ENCODE peak calls at places on chromosomes 6 and 20, in four cellular contexts. R, J, X and O are unnamed samples.

GRCh38 chr20:14957416-14957815 is 620.0 kb upstream of the FLRT3 start:
- DNase-seq in R (no peak), J (no peak), X (no peak), O (no peak)

GRCh38 chr6:291148-291696 is 1.1 kb upstream of the DUSP22 start:
- DNase-seq in R (no peak), J (peak; percentile 59), X (no peak), O (no peak)

GRCh38 chr6:155740781-155741399 is 285.3 kb upstream of the NOX3 start:
- DNase-seq in R (no peak), J (no peak), X (no peak), O (no peak)

GRCh38 chr6:117194978-117195377 is 70.4 kb upstream of the VGLL2 start:
- DNase-seq in R (no peak), J (no peak), X (no peak), O (no peak)

GRCh38 chr6:24931296-24931695 is 4.5 kb downstream of the RIPOR2 start:
- DNase-seq in R (no peak), J (no peak), X (peak; percentile 18), O (no peak)

GRCh38 chr20:33783818-33784217 is 27.3 kb upstream of the CHMP4B start:
- DNase-seq in R (no peak), J (no peak), X (no peak), O (no peak)

GRCh38 chr6:141321486-141322347 is 811.0 kb upstream of the GJE1 start:
- DNase-seq in R (peak; percentile 26), J (no peak), X (no peak), O (peak; percentile 5)

GRCh38 chr20:57851786-57852185 is 142.0 kb upstream of the PMEPA1 start:
- DNase-seq in R (peak; percentile 33), J (no peak), X (no peak), O (no peak)

GRCh38 chr6:315921-316752 is 23.9 kb downstream of the DUSP22 start:
- DNase-seq in R (no peak), J (no peak), X (no peak), O (no peak)

GRCh38 chr6:119915971-119916370 is 566.4 kb upstream of the MAN1A1 start:
- DNase-seq in R (no peak), J (no peak), X (no peak), O (no peak)

GRCh38 chr6:169539176-169539897 is 162.5 kb downstream of the WDR27 start:
- DNase-seq in R (peak; percentile 14), J (no peak), X (no peak), O (no peak)

GRCh38 chr6:149385998-149386646 is 13.9 kb upstream of the SUMO4 start:
- DNase-seq in R (no peak), J (no peak), X (no peak), O (no peak)

GRCh38 chr20:36744764-36745191 is 1.1 kb downstream of the NDRG3 start:
- DNase-seq in R (peak; percentile 23), J (peak; percentile 55), X (no peak), O (peak; percentile 15)

GRCh38 chr20:45545754-45546453 is 1.3 kb downstream of the EPPIN start:
- DNase-seq in R (peak; percentile 55), J (no peak), X (peak; percentile 7), O (peak; percentile 6)

GRCh38 chr6:93784794-93785757 is 365.7 kb upstream of the EPHA7 start:
- DNase-seq in R (peak; percentile 48), J (no peak), X (peak; percentile 57), O (no peak)

GRCh38 chr20:34215711-34216381 is 25.4 kb upstream of the ASIP start:
- DNase-seq in R (peak; percentile 90), J (peak; percentile 90), X (peak; percentile 7), O (peak; percentile 97)

GRCh38 chr20:48574383-48574782 is 253.4 kb downstream of the PREX1 start:
- DNase-seq in R (no peak), J (no peak), X (no peak), O (no peak)

GRCh38 chr6:74277749-74278148 is 581.7 kb downstream of the CD109 start:
- DNase-seq in R (peak; percentile 49), J (no peak), X (no peak), O (no peak)

GRCh38 chr20:61290721-61291120 is 38.7 kb downstream of the CDH4 start:
- DNase-seq in R (no peak), J (no peak), X (no peak), O (no peak)

GRCh38 chr6:162099685-162100084 is 627.9 kb downstream of the PRKN start:
- DNase-seq in R (peak; percentile 78), J (no peak), X (peak; percentile 81), O (no peak)

GRCh38 chr6:122116105-122116504 is 283.3 kb upstream of the HSF2 start:
- DNase-seq in R (peak; percentile 4), J (no peak), X (no peak), O (no peak)

GRCh38 chr6:38234934-38235678 is 404.6 kb downstream of the BTBD9 start:
- DNase-seq in R (no peak), J (no peak), X (no peak), O (no peak)

GRCh38 chr6:10297825-10298224 is 117.0 kb downstream of the TFAP2A start:
- DNase-seq in R (peak; percentile 69), J (no peak), X (no peak), O (no peak)

GRCh38 chr6:22043284-22043962 is 253.4 kb downstream of the PRL start:
- DNase-seq in R (no peak), J (no peak), X (no peak), O (no peak)

GRCh38 chr6:159168536-159169192 is 536 bp upstream of the FNDC1 start:
- DNase-seq in R (no peak), J (no peak), X (no peak), O (peak; percentile 68)

GRCh38 chr6:106318061-106318460 is 7.5 kb downstream of the ATG5 start:
- DNase-seq in R (no peak), J (no peak), X (no peak), O (no peak)

GRCh38 chr20:25739615-25740320 is 43.1 kb upstream of the ZNF337 start:
- DNase-seq in R (no peak), J (no peak), X (no peak), O (no peak)

GRCh38 chr6:53815381-53816119 is 20.7 kb downstream of the LRRC1 start:
- DNase-seq in R (peak; percentile 49), J (no peak), X (no peak), O (no peak)

GRCh38 chr20:35010405-35011192 is 54.9 kb downstream of the MYH7B start:
- DNase-seq in R (no peak), J (no peak), X (no peak), O (no peak)

GRCh38 chr6:139325686-139326085 is 33.9 kb upstream of the TXLNB start:
- DNase-seq in R (no peak), J (no peak), X (no peak), O (no peak)

GRCh38 chr6:139325003-139325600 is 33.3 kb upstream of the TXLNB start:
- DNase-seq in R (no peak), J (no peak), X (no peak), O (no peak)

GRCh38 chr6:139327038-139327437 is 35.2 kb upstream of the TXLNB start:
- DNase-seq in R (no peak), J (no peak), X (no peak), O (no peak)

GRCh38 chr6:139329224-139329623 is 37.4 kb upstream of the TXLNB start:
- DNase-seq in R (no peak), J (no peak), X (no peak), O (no peak)

DNA sequence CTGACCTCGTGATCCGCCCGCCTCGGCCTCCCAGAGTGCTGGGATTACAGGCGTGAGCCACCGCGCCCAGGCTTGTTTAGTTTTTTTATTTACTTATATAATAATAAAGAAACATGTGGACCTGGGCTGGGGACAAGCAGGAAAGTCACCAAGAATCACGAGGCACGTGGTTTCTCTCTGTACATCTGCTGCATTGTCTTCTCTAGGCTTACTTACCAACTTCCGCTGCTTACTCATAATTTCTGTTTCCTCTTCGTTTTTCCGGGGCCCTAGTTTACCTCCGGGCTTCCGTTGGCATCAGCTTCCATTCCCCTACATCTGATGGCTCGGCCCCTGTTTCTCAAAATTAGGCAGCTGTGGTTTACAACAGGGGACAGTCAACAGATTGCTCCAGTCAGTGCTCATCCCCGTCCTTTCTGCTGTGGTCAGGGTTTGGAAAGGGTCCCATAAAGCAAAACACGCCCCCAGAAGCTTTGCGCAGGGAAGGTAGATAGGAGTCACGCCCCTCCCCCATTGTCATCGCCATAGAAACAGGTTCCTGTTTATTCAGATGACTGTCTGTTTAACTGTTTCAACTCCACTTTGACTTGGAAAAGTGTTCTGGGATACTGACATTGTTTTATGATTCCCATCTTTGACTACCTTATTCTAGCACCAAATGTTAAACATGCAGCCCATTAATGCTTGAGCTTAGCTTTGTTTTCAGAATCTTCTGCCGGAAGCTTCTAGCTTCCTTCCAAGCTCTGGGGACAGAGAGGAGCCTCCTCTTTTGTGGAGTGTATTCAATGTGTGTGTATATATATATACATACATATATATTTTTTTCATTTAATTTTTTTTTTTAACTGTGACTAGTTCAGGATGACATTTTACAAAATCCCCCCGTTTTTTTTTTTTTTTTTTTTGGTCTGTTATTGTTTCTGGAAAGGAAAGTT is 32.0 kb upstream of the TXLNB start:
- DNase-seq in R (peak; percentile 16), J (no peak), X (no peak), O (peak; percentile 37)
- H3K4me3 ChIP-seq in R (no peak overlapping the region), J (no peak overlapping the region), X (no peak overlapping the region), O (no peak overlapping the region)

GRCh38 chr6:32220021-32220420 is 3.8 kb downstream of the NOTCH4 start:
- DNase-seq in R (no peak), J (no peak), X (no peak), O (no peak)

GRCh38 chr6:32223258-32224235 is at the start of gene NOTCH4:
- DNase-seq in R (no peak), J (no peak), X (no peak), O (no peak)

GRCh38 chr6:32222333-32223230 is 1.3 kb downstream of the NOTCH4 start:
- DNase-seq in R (no peak), J (no peak), X (no peak), O (no peak)

GRCh38 chr6:32226434-32226833 is 2.6 kb upstream of the NOTCH4 start:
- DNase-seq in R (no peak), J (no peak), X (no peak), O (no peak)

GRCh38 chr6:32224696-32225095 is 829 bp upstream of the NOTCH4 start:
- DNase-seq in R (no peak), J (no peak), X (no peak), O (no peak)
- H3K4me3 ChIP-seq in R (no peak overlapping the region), J (no peak overlapping the region), X (no peak overlapping the region), O (no peak overlapping the region)

GRCh38 chr6:11536795-11537194 is 754 bp upstream of the TMEM170B start:
- DNase-seq in R (no peak), J (peak; percentile 22), X (no peak), O (peak; percentile 25)

GRCh38 chr6:11537229-11538048 is at the start of gene TMEM170B:
- DNase-seq in R (peak; percentile 95), J (peak; percentile 95), X (peak; percentile 51), O (peak; percentile 94)

GRCh38 chr6:11535801-11536230 is 1.7 kb upstream of the TMEM170B start:
- DNase-seq in R (peak; percentile 44), J (peak; percentile 43), X (no peak), O (no peak)

GRCh38 chr6:11538049-11538798 is 675 bp downstream of the TMEM170B start:
- DNase-seq in R (peak; percentile 64), J (peak; percentile 50), X (no peak), O (peak; percentile 41)

GRCh38 chr6:11538799-11539468 is 1.4 kb downstream of the TMEM170B start:
- DNase-seq in R (no peak), J (no peak), X (no peak), O (no peak)
- H3K4me3 ChIP-seq in R (peak overlapping the region; percentile 92), J (peak overlapping the region; percentile 87), X (peak overlapping the region; percentile 83), O (peak overlapping the region; percentile 55)

DNA sequence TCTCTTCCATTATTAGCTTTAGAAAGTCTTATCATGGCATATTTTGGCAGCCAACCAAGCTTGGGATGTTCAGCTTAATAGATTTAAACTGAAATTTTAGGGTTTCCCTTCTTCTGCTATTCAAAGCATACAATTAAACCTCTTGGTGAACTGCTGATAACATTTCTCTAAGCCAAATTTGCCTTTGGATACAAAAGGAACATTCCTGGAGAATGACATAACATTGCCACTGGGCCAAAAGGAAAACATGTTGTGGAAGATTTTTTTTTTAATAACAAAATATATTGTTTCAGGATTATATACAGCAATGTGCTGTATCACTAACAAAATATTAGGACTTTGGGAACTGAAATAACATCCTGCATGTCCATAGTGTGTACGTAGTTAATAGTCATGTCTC is 215.1 kb upstream of the TBX18 start:
- DNase-seq in R (peak; percentile 3), J (no peak), X (no peak), O (no peak)
- H3K4me3 ChIP-seq in R (peak overlapping the region; percentile 25), J (no peak overlapping the region), X (no peak overlapping the region), O (no peak overlapping the region)